ENCODE peak calls at places on chromosomes 7 and 10, in ten cellular contexts. G, E, K, Z, L, P, D, F, S and Y are unnamed samples. For H3K27me3 and H3K9me3, the result is how much of the 10 kb centered on the place peaks cover.

GRCh38 chr10:15035385-15036301 is 8.1 kb upstream of the OLAH start:
- DNase-seq in D (no peak), Z (peak), F (no peak), P (no peak), K (no peak), S (no peak), L (no peak), E (no peak), G (peak), Y (no peak)

GRCh38 chr7:22624781-22625180 is 102.2 kb upstream of the IL6 start:
- DNase-seq in Z (no peak), G (no peak), P (no peak), K (no peak), E (no peak), L (no peak), D (no peak), F (no peak), S (no peak), Y (no peak)

GRCh38 chr10:15627617-15628196 is 92.0 kb downstream of the ITGA8 start:
- DNase-seq in S (no peak), G (peak), Z (no peak), P (no peak), D (no peak), L (no peak), E (no peak), F (no peak), K (no peak), Y (no peak)

GRCh38 chr7:42237891-42238531 is 1.0 kb upstream of the GLI3 start:
- DNase-seq in D (peak), L (peak), F (no peak), S (peak), E (peak), Z (peak), G (peak), K (peak), P (no peak), Y (peak)

GRCh38 chr7:13197501-13197900 is 510.1 kb downstream of the ARL4A start:
- DNase-seq in K (no peak), P (no peak), S (no peak), G (peak), L (no peak), D (no peak), F (no peak), Z (no peak), E (no peak), Y (no peak)

GRCh38 chr10:101075775-101076174 is 14.0 kb downstream of the KAZALD1 start:
- DNase-seq in D (no peak), L (no peak), S (no peak), E (no peak), K (no peak), P (no peak), Z (no peak), G (no peak), F (no peak), Y (no peak)

GRCh38 chr10:111370101-111370500 is 293.3 kb downstream of the ADRA2A start:
- DNase-seq in G (no peak), F (no peak), L (no peak), S (peak), Z (no peak), K (no peak), D (no peak), E (no peak), P (no peak), Y (no peak)

GRCh38 chr10:113720386-113720785 is 31.1 kb upstream of the PLEKHS1 start:
- DNase-seq in S (no peak), L (no peak), G (no peak), P (no peak), K (no peak), Z (no peak), F (no peak), E (no peak), D (no peak), Y (no peak)

GRCh38 chr7:24819916-24820689 is 62.8 kb upstream of the GSDME start:
- DNase-seq in L (peak), E (peak), D (peak), S (peak), G (peak), Z (peak), P (peak), K (peak), F (peak), Y (peak)

GRCh38 chr10:124294811-124295770 is 123.6 kb downstream of the OAT start:
- DNase-seq in S (no peak), G (no peak), D (peak), K (no peak), E (no peak), P (no peak), F (no peak), L (no peak), Z (no peak), Y (no peak)

GRCh38 chr10:121289800-121290199 is 308.4 kb downstream of the FGFR2 start:
- DNase-seq in E (no peak), S (no peak), F (no peak), Z (no peak), K (no peak), D (no peak), G (no peak), P (no peak), L (no peak), Y (no peak)

GRCh38 chr7:75937958-75938786 is 23.2 kb downstream of the POR start:
- DNase-seq in E (no peak), D (peak), L (peak), Z (peak), K (peak), G (peak), F (peak), S (no peak), P (peak), Y (peak)

GRCh38 chr7:101205901-101206664 is 5.2 kb upstream of the MOGAT3 start:
- DNase-seq in P (no peak), E (no peak), G (no peak), D (no peak), Z (no peak), K (no peak), L (no peak), F (no peak), S (no peak), Y (no peak)

GRCh38 chr10:86802709-86803108 is 46.3 kb downstream of the BMPR1A start:
- DNase-seq in E (no peak), Z (no peak), G (no peak), S (no peak), P (no peak), D (no peak), F (no peak), L (no peak), K (no peak), Y (no peak)

GRCh38 chr7:84912018-84912417 is 274.8 kb downstream of the SEMA3D start:
- DNase-seq in L (no peak), F (no peak), D (no peak), E (no peak), Z (no peak), K (no peak), P (no peak), S (no peak), G (no peak), Y (no peak)

GRCh38 chr7:81725496-81726117 is 44.2 kb downstream of the HGF start:
- DNase-seq in K (no peak), E (no peak), D (no peak), P (no peak), F (no peak), S (no peak), L (no peak), Z (no peak), G (peak), Y (no peak)

GRCh38 chr7:156131881-156132280 is 319.6 kb upstream of the SHH start:
- DNase-seq in K (no peak), G (no peak), Z (no peak), P (no peak), D (no peak), E (no peak), L (no peak), S (no peak), F (no peak), Y (no peak)

GRCh38 chr10:34766811-34767516 is 48.1 kb downstream of the PARD3 start:
- DNase-seq in S (no peak), D (no peak), K (no peak), F (no peak), P (no peak), E (no peak), Z (no peak), G (no peak), L (no peak), Y (no peak)

GRCh38 chr10:77518258-77518909 is 119.2 kb downstream of the KCNMA1 start:
- DNase-seq in G (no peak), L (no peak), P (no peak), S (no peak), D (no peak), K (no peak), F (no peak), E (no peak), Z (no peak), Y (no peak)

GRCh38 chr10:66307826-66308225 is 618.0 kb upstream of the LRRTM3 start:
- DNase-seq in Z (no peak), D (no peak), S (no peak), F (no peak), P (no peak), L (no peak), E (no peak), G (no peak), K (no peak), Y (no peak)

GRCh38 chr10:20596065-20596760 is 300.9 kb downstream of the NEBL start:
- DNase-seq in F (no peak), K (no peak), L (no peak), P (no peak), G (peak), E (no peak), D (no peak), Z (no peak), S (no peak), Y (no peak)

GRCh38 chr7:74311305-74311744 is 22.1 kb downstream of the CLIP2 start:
- DNase-seq in K (no peak), F (no peak), G (no peak), S (no peak), E (no peak), P (no peak), L (no peak), Z (no peak), D (no peak), Y (no peak)

GRCh38 chr10:68301790-68302502 is 29.9 kb upstream of the HNRNPH3 start:
- DNase-seq in P (no peak), F (no peak), K (no peak), S (no peak), Z (no peak), D (no peak), L (no peak), E (peak), G (peak), Y (no peak)

GRCh38 chr10:76647276-76647675 is 990.3 kb downstream of the KCNMA1 start:
- DNase-seq in D (no peak), E (no peak), G (peak), P (no peak), F (no peak), Z (no peak), S (no peak), K (no peak), L (no peak), Y (no peak)

GRCh38 chr7:32347244-32347828 is 142.8 kb downstream of the LSM5 start:
- DNase-seq in Z (no peak), F (peak), E (peak), L (no peak), S (peak), G (peak), K (no peak), D (no peak), P (no peak), Y (peak)

GRCh38 chr10:117217196-117217761 is 20.0 kb downstream of the KCNK18 start:
- DNase-seq in F (peak), E (no peak), L (peak), Z (no peak), G (peak), P (no peak), K (no peak), S (no peak), D (no peak), Y (peak)
- H3K4me3 ChIP-seq in F (peak), E (peak), L (peak), Z (peak), G (peak), P (peak), K (peak), S (no peak), D (peak), Y (peak)

GRCh38 chr7:158995514-158995913 is 139.2 kb downstream of the DYNC2I1 start:
- DNase-seq in Z (no peak), P (no peak), F (no peak), E (no peak), D (peak), G (no peak), K (no peak), S (no peak), L (no peak), Y (no peak)
- H3K27me3 ChIP-seq in Z (under half), P (under half), F (under half), E (under half), D (under half), G (under half), K (half or more), S (under half), L (under half), Y (under half)

GRCh38 chr10:130567436-130567835 is 431.2 kb downstream of the GLRX3 start:
- DNase-seq in G (no peak), F (no peak), E (no peak), K (no peak), Z (no peak), P (no peak), D (peak), L (no peak), S (no peak), Y (no peak)
- H3K9me3 ChIP-seq in G (under half), F (under half), E (under half), K (under half), Z (under half), P (under half), D (under half), L (under half), S (under half), Y (under half)

DNA sequence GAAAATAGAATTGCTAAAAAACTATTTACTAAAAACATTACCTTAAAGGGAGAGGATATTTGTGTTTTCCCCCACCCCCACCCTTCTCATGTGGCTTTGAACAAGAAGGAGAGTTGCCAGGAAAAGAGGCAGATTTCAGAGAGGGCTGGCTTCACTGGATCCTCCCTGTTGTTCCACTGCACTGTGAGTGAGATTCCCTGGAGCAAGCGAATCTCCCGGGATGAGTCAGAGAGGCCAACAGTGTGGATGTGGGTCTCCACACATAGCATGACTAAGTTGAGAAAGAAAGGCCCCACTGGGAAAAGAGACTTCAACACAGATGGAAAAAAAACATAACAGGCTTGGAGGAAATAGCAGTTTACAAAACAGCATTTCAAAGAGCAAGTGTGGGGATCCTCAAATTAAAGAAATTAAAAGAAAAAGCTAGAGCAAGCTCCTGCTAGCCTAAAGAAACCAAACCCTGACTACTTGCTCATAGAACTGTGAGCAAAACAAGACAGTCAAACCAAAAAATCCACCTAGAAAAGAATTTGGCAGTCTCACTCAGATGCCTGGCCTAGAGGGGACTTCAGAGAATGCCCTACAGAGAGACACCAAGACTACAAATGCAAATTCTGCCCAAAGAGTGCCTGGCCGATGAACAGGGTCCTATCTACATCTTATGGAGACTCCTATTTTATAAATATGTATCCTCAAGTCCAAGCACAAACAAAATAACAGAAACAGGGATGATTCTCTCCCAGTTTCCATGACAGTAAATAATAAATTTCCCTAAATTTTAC is 3.4 kb downstream of the CAV1 start:
- DNase-seq in L (peak), F (no peak), Z (peak), G (peak), S (no peak), K (peak), D (no peak), P (no peak), E (no peak), Y (peak)
- H3K4me3 ChIP-seq in L (peak), F (no peak), Z (peak), G (peak), S (no peak), K (peak), D (peak), P (peak), E (no peak), Y (peak)

GRCh38 chr10:110170142-110170887 is 37.1 kb upstream of the MXI1 start:
- DNase-seq in P (no peak), Z (peak), D (no peak), S (no peak), K (no peak), G (no peak), L (no peak), F (no peak), E (no peak), Y (no peak)
- H3K27me3 ChIP-seq in P (under half), Z (under half), D (under half), S (half or more), K (half or more), G (under half), L (under half), F (under half), E (under half), Y (half or more)

GRCh38 chr10:23493711-23494110 is 54.8 kb downstream of the OTUD1 start:
- DNase-seq in K (no peak), S (no peak), E (no peak), L (no peak), P (no peak), Z (no peak), D (no peak), G (no peak), F (no peak), Y (no peak)

DNA sequence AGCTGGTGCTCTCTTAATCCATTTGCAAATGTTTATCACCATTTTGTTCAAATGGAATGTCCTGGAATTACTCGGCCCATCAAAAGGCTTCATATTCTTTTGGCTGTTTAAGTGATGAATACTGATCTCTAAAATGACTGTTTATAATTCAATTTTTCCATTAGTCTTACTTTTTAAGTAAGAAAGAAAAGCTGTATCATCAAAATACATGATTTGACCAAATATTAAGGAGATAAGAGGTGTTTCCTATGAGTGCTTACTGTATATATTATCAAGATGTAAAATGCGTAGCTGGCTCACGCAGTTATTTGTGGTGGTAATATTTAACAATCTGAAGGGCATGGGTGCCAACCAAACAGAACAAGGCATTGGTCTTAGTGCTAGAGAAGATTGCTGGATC is 51.2 kb downstream of the OTUD1 start:
- DNase-seq in S (no peak), D (no peak), P (no peak), F (no peak), K (no peak), Z (no peak), L (no peak), E (no peak), G (no peak), Y (no peak)
- H3K9me3 ChIP-seq in S (under half), D (under half), P (under half), F (under half), K (under half), Z (under half), L (under half), E (under half), G (under half), Y (under half)

DNA sequence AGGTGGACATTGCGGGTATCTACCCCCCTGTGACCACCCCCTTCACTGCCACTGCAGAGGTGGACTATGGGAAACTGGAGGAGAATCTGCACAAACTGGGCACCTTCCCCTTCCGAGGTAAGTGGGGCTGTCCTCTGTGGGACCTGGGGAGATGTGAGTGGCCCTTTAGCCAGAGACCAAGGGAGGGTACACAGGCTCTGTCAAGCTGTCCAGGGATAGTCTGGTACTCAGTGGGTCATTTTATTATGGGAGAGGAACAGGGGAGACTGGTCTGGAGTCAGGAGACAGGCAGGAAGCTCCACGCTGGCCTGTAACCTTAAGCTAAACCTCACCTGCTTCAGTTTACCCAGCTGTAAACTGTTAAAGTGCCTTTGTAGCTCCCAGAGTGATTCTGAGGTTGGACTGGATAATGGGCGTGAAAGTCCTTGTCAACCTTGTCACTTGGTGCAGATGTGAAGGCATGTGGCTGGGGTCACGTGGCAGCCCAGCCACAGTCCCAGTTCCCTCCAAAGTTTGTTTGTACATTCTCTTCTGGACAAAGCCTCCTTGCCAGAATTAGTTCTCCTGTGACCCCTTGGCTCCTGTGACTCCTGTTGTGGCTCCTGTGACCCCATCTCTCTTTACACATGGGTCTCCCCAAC is 729 bp downstream of the HOGA1 start:
- DNase-seq in E (no peak), S (no peak), L (no peak), K (peak), Z (peak), G (no peak), P (no peak), D (no peak), F (no peak), Y (no peak)
- H3K4me3 ChIP-seq in E (no peak), S (no peak), L (no peak), K (no peak), Z (no peak), G (no peak), P (peak), D (no peak), F (no peak), Y (peak)

GRCh38 chr7:124032369-124033092 is at the start of gene TMEM229A:
- DNase-seq in D (peak), E (peak), P (no peak), Z (peak), K (peak), S (peak), L (peak), G (peak), F (peak), Y (no peak)

GRCh38 chr7:124034754-124035100 is 1.9 kb upstream of the TMEM229A start:
- DNase-seq in S (no peak), Z (no peak), F (no peak), L (no peak), P (no peak), E (no peak), D (no peak), G (no peak), K (no peak), Y (no peak)

GRCh38 chr7:124033807-124034753 is 1.2 kb upstream of the TMEM229A start:
- DNase-seq in D (no peak), G (no peak), P (no peak), L (no peak), F (no peak), E (no peak), Z (no peak), S (no peak), K (no peak), Y (no peak)

GRCh38 chr7:124033093-124033806 is 383 bp upstream of the TMEM229A start:
- DNase-seq in S (peak), G (no peak), P (no peak), D (peak), E (peak), L (peak), K (peak), F (peak), Z (peak), Y (no peak)

DNA sequence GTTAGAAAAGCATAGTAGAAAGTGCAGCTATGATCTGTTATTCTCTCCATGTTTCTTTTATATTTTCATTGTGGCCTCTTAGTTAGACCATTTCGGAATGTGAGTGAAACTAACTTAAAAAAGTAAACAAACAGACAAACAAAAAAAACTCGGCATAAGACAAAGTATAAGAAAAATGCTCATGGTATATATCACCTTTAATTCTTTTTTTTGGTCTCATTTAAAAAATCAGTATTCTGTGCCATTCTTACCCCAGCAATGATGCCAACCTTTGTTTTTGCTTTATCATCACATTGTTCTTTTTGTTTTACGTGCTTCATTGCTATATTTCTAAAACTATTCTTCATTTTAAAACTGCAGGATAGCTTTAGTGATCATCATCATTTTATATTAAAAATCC is 2.8 kb upstream of the TMEM229A start:
- DNase-seq in Z (no peak), E (no peak), S (no peak), L (no peak), G (no peak), K (no peak), F (no peak), D (no peak), P (no peak), Y (no peak)
- H3K27me3 ChIP-seq in Z (under half), E (half or more), S (under half), L (under half), G (under half), K (under half), F (under half), D (under half), P (under half), Y (under half)

GRCh38 chr10:133465950-133466474 is 12.3 kb downstream of the SCART1 start:
- DNase-seq in Z (no peak), G (no peak), K (no peak), E (no peak), F (no peak), D (peak), P (no peak), L (no peak), S (no peak), Y (peak)
- H3K9me3 ChIP-seq in Z (under half), G (under half), K (under half), E (under half), F (under half), D (under half), P (under half), L (under half), S (under half), Y (under half)